ENCODE peak calls at places on chromosomes 12 and 14, in nine cellular contexts. J is frontal cortex; D is activated effector memory CD4-positive, alpha-beta T cell treated with Interleukin-2 at 50 U/mL for 16 hours; C is HS-5; U is nucleus accumbens; I is CD4-positive, alpha-beta T cell; T is AG04450; Z is AG09309; V is B cell. H is an unnamed sample.

GRCh38 chr12:100211698-100212097 is 11.1 kb downstream of the ACTR6 start:
- DNase-seq in D (no peak), Z (no peak), I (no peak), V (no peak), C (no peak), J (no peak), T (no peak), U (no peak), H (no peak)

GRCh38 chr12:5085896-5086295 is 42.2 kb downstream of the KCNA5 start:
- DNase-seq in C (peak; percentile 82), J (no peak), U (no peak), T (peak; percentile 80), I (no peak), V (no peak), Z (peak; percentile 94), D (no peak), H (no peak)

GRCh38 chr12:115543269-115543668 is 734.2 kb downstream of the MED13L start:
- DNase-seq in D (no peak), C (no peak), J (no peak), U (no peak), T (no peak), I (no peak), V (no peak), Z (no peak), H (no peak)

GRCh38 chr12:130357729-130358330 is 20.1 kb downstream of the PIWIL1 start:
- DNase-seq in Z (no peak), J (no peak), C (no peak), V (no peak), T (no peak), D (no peak), U (no peak), I (no peak), H (no peak)

GRCh38 chr14:73173092-73173735 is 36.9 kb downstream of the PSEN1 start:
- DNase-seq in U (no peak), D (no peak), V (no peak), I (no peak), T (peak; percentile 7), Z (peak; percentile 24), C (no peak), J (no peak), H (no peak)

GRCh38 chr14:61959348-61959747 is 197.1 kb downstream of the SNAPC1 start:
- DNase-seq in I (no peak), C (no peak), Z (no peak), T (no peak), J (no peak), V (no peak), D (no peak), U (no peak), H (no peak)

GRCh38 chr12:14948672-14949071 is 10.3 kb upstream of the ERP27 start:
- DNase-seq in I (peak; percentile 52), J (no peak), T (peak; percentile 69), U (no peak), D (no peak), C (no peak), V (peak; percentile 79), Z (peak; percentile 24), H (no peak)

GRCh38 chr14:72845675-72846074 is 48.2 kb downstream of the DPF3 start:
- DNase-seq in I (no peak), C (no peak), U (no peak), D (no peak), V (no peak), Z (no peak), J (no peak), T (no peak), H (no peak)

GRCh38 chr12:110102255-110102654 is 21.9 kb upstream of the IFT81 start:
- DNase-seq in T (no peak), V (no peak), I (no peak), U (no peak), Z (no peak), D (no peak), J (no peak), C (peak; percentile 76), H (peak; percentile 37)

GRCh38 chr12:48414046-48414445 is 58.3 kb upstream of the ANP32D start:
- DNase-seq in C (no peak), D (no peak), T (no peak), J (peak; percentile 4), U (no peak), I (no peak), V (no peak), Z (no peak), H (no peak)

H was measured in NCI-H748 treated with DMSO at 0.1 percent for 48 hours.